ENCODE peak calls at places on chromosomes 1 and 21, in six cellular contexts. C, X, J, V, O and S are unnamed samples.

GRCh38 chr1:235161685-235162327 is 756 bp upstream of the RBM34 start:
- DNase-seq in C (no peak), X (no peak), O (no peak), J (no peak), V (no peak), S (no peak)

GRCh38 chr1:160768295-160768657 is 27.7 kb upstream of the LY9 start:
- DNase-seq in X (no peak), J (peak), C (no peak), V (peak), O (peak), S (no peak)

GRCh38 chr1:44405804-44406743 is 1.0 kb downstream of the RNF220 start:
- DNase-seq in V (peak), J (no peak), X (no peak), C (no peak), O (no peak), S (no peak)

GRCh38 chr1:24297852-24298232 is 21.3 kb upstream of the GRHL3 start:
- DNase-seq in J (no peak), C (no peak), X (no peak), O (no peak), V (no peak), S (no peak)

GRCh38 chr1:218165687-218166088 is 119.4 kb upstream of the RRP15 start:
- DNase-seq in V (no peak), C (no peak), O (no peak), J (no peak), X (no peak), S (no peak)

GRCh38 chr1:157994081-157994581 is 686 bp downstream of the KIRREL1 start:
- DNase-seq in X (no peak), O (no peak), C (no peak), V (no peak), J (no peak), S (no peak)

GRCh38 chr21:37257967-37258877 is 8.9 kb downstream of the VPS26C start:
- DNase-seq in V (peak), O (peak), C (peak), J (peak), X (no peak), S (no peak)

GRCh38 chr1:42941640-42942330 is 16.9 kb downstream of the SLC2A1 start:
- DNase-seq in J (no peak), C (no peak), O (peak), X (peak), V (peak), S (no peak)

GRCh38 chr1:234111458-234112142 is 207.1 kb downstream of the SLC35F3 start:
- DNase-seq in V (no peak), C (no peak), O (no peak), X (no peak), J (no peak), S (no peak)

GRCh38 chr1:3671371-3672180 is 19.3 kb downstream of the TP73 start:
- DNase-seq in J (no peak), C (no peak), O (no peak), X (no peak), V (peak), S (no peak)

GRCh38 chr1:85278853-85279314 is 2.5 kb upstream of the BCL10 start:
- DNase-seq in C (no peak), J (no peak), V (no peak), O (peak), X (no peak), S (no peak)

GRCh38 chr1:184188091-184188490 is 136.6 kb downstream of the TSEN15 start:
- DNase-seq in O (no peak), X (no peak), C (no peak), J (no peak), V (no peak), S (no peak)

GRCh38 chr1:38908821-38909220 is 27.4 kb upstream of the GJA9 start:
- DNase-seq in V (no peak), C (no peak), X (no peak), J (no peak), O (no peak), S (no peak)

GRCh38 chr1:188594542-188595235 is 1765.9 kb downstream of the PLA2G4A start:
- DNase-seq in O (no peak), V (no peak), X (no peak), J (no peak), C (no peak), S (no peak)

GRCh38 chr1:47444578-47445465 is 7.0 kb downstream of the FOXD2 start:
- DNase-seq in C (no peak), V (no peak), J (no peak), X (no peak), O (no peak), S (no peak)

GRCh38 chr1:19665044-19665455 is 375 bp downstream of the HTR6 start:
- DNase-seq in J (no peak), X (no peak), C (no peak), O (no peak), V (no peak), S (no peak)

GRCh38 chr1:2235300-2235998 is 7.3 kb downstream of the SKI start:
- DNase-seq in J (no peak), O (no peak), X (no peak), V (peak), C (no peak), S (no peak)

GRCh38 chr1:6586404-6586816 is 6.6 kb downstream of the ZBTB48 start:
- DNase-seq in O (no peak), X (no peak), V (no peak), J (no peak), C (no peak), S (no peak)

GRCh38 chr1:155645648-155646047 is 35.6 kb downstream of the MSTO1 start:
- DNase-seq in O (no peak), J (no peak), V (no peak), X (no peak), C (no peak), S (no peak)

GRCh38 chr21:16195896-16196443 is 466.2 kb downstream of the USP25 start:
- DNase-seq in X (no peak), J (no peak), V (no peak), C (no peak), O (no peak), S (no peak)

GRCh38 chr1:146036241-146036989 is 14.9 kb upstream of the HJV start:
- DNase-seq in C (no peak), X (no peak), O (no peak), J (peak), V (no peak), S (no peak)

GRCh38 chr1:176241385-176242015 is 34.4 kb upstream of the COP1 start:
- DNase-seq in V (no peak), C (no peak), J (no peak), O (no peak), X (no peak), S (no peak)

GRCh38 chr1:156108664-156109241 is 5.8 kb upstream of the LMNA start:
- DNase-seq in O (no peak), C (no peak), J (no peak), X (no peak), V (no peak), S (no peak)

GRCh38 chr1:12541274-12542137 is 76.5 kb downstream of the DHRS3 start:
- DNase-seq in J (no peak), X (no peak), C (peak), O (no peak), V (no peak), S (no peak)

GRCh38 chr1:181258971-181259745 is 170.7 kb downstream of the IER5 start:
- DNase-seq in C (peak), O (no peak), J (no peak), V (no peak), X (no peak), S (no peak)

GRCh38 chr1:244445320-244446181 is 6.2 kb downstream of the ADSS2 start:
- DNase-seq in C (no peak), J (no peak), X (no peak), V (no peak), O (no peak), S (no peak)

GRCh38 chr1:54971317-54971791 is 9.1 kb upstream of the TMEM61 start:
- DNase-seq in C (no peak), X (no peak), O (no peak), J (peak), V (no peak), S (peak)

GRCh38 chr1:174142836-174143235 is 16.5 kb upstream of the RABGAP1L start:
- DNase-seq in V (no peak), C (no peak), X (no peak), J (no peak), O (no peak), S (no peak)

GRCh38 chr1:204292733-204293132 is 67.0 kb downstream of the PLEKHA6 start:
- DNase-seq in C (no peak), O (no peak), X (no peak), V (no peak), J (no peak), S (no peak)

GRCh38 chr21:19120591-19120990 is 717.0 kb upstream of the TMPRSS15 start:
- DNase-seq in X (no peak), V (no peak), J (no peak), O (no peak), C (no peak), S (no peak)

GRCh38 chr1:167043752-167044488 is 46.3 kb downstream of the GPA33 start:
- DNase-seq in J (no peak), V (peak), C (peak), X (peak), O (peak), S (no peak)

GRCh38 chr1:55168353-55168752 is 46.8 kb downstream of the USP24 start:
- DNase-seq in J (no peak), C (no peak), V (no peak), X (no peak), O (no peak), S (no peak)

GRCh38 chr1:229716064-229716463 is 90.0 kb downstream of the URB2 start:
- DNase-seq in C (no peak), X (no peak), V (no peak), J (no peak), O (no peak), S (no peak)

GRCh38 chr1:6991271-6991670 is 206.0 kb downstream of the CAMTA1 start:
- DNase-seq in V (no peak), C (no peak), O (no peak), X (no peak), J (no peak), S (no peak)

GRCh38 chr21:46243325-46243724 is 14.8 kb upstream of the LSS start:
- DNase-seq in O (no peak), J (no peak), C (no peak), V (no peak), X (no peak), S (no peak)

GRCh38 chr1:235127774-235128452 is 724 bp downstream of the TOMM20 start:
- DNase-seq in J (no peak), C (no peak), O (no peak), X (no peak), V (no peak), S (peak)

GRCh38 chr1:52836035-52836434 is 6.5 kb upstream of the ZYG11A start:
- DNase-seq in V (no peak), J (no peak), C (no peak), O (no peak), X (no peak), S (no peak)

GRCh38 chr1:45299981-45300668 is 26.6 kb upstream of the HPDL start:
- DNase-seq in C (no peak), J (no peak), V (no peak), X (no peak), O (peak), S (no peak)

GRCh38 chr21:43864313-43864805 is 664 bp upstream of the AGPAT3 start:
- DNase-seq in X (peak), O (peak), V (peak), J (no peak), C (no peak), S (no peak)
- TF ChIP-seq POLR2A in X (peak), O (no peak), V (no peak), J (peak), C (no peak), S (no peak)

GRCh38 chr1:110209715-110210603 is at the start of gene KCNC4:
- DNase-seq in V (peak), X (peak), O (peak), C (peak), J (peak), S (no peak)
- TF ChIP-seq POLR2AphosphoS5 in V (peak), X (no peak), O (peak), C (peak), J (no peak), S (peak)

DNA sequence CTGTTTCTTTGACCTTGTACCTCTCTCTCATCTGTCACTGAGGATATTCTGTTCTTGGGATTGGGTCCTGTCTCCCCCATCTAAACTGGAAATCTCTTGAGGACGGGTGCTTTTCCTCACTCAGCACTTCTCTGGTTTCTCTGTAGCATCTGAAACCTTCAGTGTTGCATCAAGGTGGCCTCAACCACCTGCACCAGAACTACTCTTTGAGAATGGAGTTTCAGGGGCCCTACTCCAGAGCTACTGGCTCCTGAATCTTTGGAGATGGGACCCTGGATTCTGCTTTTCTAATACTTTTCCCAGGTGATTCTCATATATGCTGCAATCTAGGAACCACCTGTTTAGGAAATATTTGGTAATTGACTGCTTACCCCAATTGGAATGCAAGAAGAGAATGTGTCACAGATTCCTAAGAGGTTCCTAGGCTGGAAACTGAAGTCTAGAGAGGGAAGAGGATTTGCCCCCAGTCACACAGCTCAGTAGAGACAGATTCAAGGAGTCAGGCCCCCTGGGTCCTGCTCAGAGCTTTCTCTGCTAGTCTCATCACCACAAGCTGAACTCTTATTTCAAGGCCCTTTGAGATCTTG is 48.8 kb downstream of the EIF2D start:
- DNase-seq in V (no peak), C (no peak), O (no peak), J (no peak), X (no peak), S (no peak)
- H3K4me3 ChIP-seq in V (peak), C (no peak), O (no peak), J (peak), X (no peak), S (no peak)

DNA sequence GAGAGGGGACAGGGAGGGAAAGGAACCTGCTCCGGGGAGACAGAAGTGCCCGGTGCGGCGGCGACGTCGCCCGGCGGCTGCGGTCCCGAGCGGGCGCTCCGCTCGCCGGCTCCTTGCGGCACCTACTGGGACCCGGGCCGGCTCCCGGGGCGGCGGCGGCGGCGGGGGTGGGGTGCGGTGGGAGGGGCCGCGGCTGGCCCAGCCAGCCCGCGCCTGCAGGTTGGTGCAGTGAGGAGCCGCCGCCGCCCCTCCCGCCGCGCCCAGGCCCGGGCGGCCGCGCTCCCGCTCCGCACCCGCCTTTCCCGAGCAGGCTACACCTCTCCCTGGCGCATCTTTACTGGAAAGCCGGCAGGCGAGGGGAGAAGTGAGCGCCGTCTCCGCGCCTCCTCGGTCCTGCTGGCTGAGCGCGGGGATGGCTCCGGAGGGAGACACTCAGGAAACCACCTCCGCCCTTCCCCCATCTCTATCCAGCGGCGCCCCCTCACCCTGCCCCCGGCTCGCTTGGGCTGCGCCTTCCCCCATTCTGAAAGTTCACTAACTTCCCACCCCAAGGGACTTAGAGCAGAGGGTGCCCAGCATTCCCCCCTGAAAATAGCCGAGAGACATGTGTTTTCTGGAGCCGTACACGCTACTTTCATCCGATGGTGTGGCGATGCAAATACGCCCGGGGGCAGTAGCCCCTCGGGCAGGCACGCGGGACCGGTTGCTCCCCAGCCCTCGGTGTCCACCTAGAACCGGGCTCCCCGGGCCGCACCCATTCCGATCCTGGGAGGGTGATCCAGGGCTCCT is at the start of gene PLD5:
- DNase-seq in X (no peak), J (no peak), O (no peak), V (peak), C (no peak), S (no peak)
- TF ChIP-seq POLR2A in X (no peak), J (no peak), O (no peak), V (no peak), C (no peak), S (no peak)

GRCh38 chr1:72938408-72938807 is 656.1 kb upstream of the NEGR1 start:
- DNase-seq in V (no peak), J (no peak), X (no peak), C (no peak), O (no peak), S (no peak)
- TF ChIP-seq POLR2AphosphoS5 in V (no peak), J (no peak), X (no peak), C (no peak), O (no peak), S (no peak)

GRCh38 chr1:33295450-33296081 is 25.3 kb downstream of the A3GALT2 start:
- DNase-seq in O (peak), C (peak), J (peak), X (peak), V (peak), S (no peak)
- H3K4me3 ChIP-seq in O (no peak), C (no peak), J (no peak), X (no peak), V (no peak), S (no peak)